ENCODE peak calls at places on chromosome 16, in six cellular contexts. V, K, M, H, Q and S are unnamed samples.

GRCh38 chr16:17271687-17272086 is 199.1 kb downstream of the XYLT1 start:
- DNase-seq in H (peak; percentile 22), V (no peak), Q (no peak), K (no peak), M (peak; percentile 67), S (no peak)

GRCh38 chr16:3599922-3600321 is 11.5 kb downstream of the SLX4 start:
- DNase-seq in M (no peak), Q (no peak), H (no peak), V (no peak), K (no peak), S (no peak)

GRCh38 chr16:88882358-88883030 is 16.0 kb upstream of the PABPN1L start:
- DNase-seq in K (no peak), Q (no peak), H (no peak), V (peak; percentile 5), M (no peak), S (no peak)

GRCh38 chr16:86625821-86626220 is 47.5 kb downstream of the FOXL1 start:
- DNase-seq in V (no peak), K (no peak), Q (no peak), M (no peak), H (no peak), S (no peak)

GRCh38 chr16:69444873-69445517 is 20.6 kb downstream of the CYB5B start:
- DNase-seq in Q (no peak), K (no peak), M (no peak), V (no peak), H (peak; percentile 69), S (no peak)

GRCh38 chr16:89398924-89399323 is 91.4 kb downstream of the ANKRD11 start:
- DNase-seq in M (no peak), Q (no peak), H (no peak), K (no peak), V (no peak), S (no peak)

GRCh38 chr16:50208460-50208931 is 55.4 kb downstream of the TENT4B start:
- DNase-seq in K (no peak), V (no peak), M (no peak), H (peak; percentile 79), Q (no peak), S (no peak)

GRCh38 chr16:31052131-31052530 is 18.8 kb downstream of the STX4 start:
- DNase-seq in K (no peak), Q (peak; percentile 92), H (peak; percentile 97), V (peak; percentile 82), M (peak; percentile 54), S (no peak)

GRCh38 chr16:13316008-13316407 is 414.6 kb downstream of the SHISA9 start:
- DNase-seq in M (no peak), H (no peak), K (no peak), V (no peak), Q (no peak), S (no peak)

GRCh38 chr16:70635356-70636016 is 10.9 kb upstream of the IL34 start:
- DNase-seq in V (no peak), H (peak; percentile 88), M (peak; percentile 45), K (peak; percentile 33), Q (no peak), S (no peak)

GRCh38 chr16:4377573-4378146 is 6.0 kb downstream of the VASN start:
- DNase-seq in V (no peak), Q (no peak), K (no peak), M (no peak), H (peak; percentile 70), S (no peak)

GRCh38 chr16:27073733-27074132 is 7.0 kb downstream of the C16orf82 start:
- DNase-seq in M (no peak), V (no peak), Q (no peak), K (no peak), H (no peak), S (no peak)

GRCh38 chr16:30075503-30076275 is at the start of gene PPP4C:
- DNase-seq in Q (no peak), M (peak; percentile 81), H (peak; percentile 97), K (peak; percentile 94), V (no peak), S (peak; percentile 99)

GRCh38 chr16:22093952-22094351 is 1.6 kb downstream of the VWA3A start:
- DNase-seq in K (no peak), V (no peak), M (no peak), Q (no peak), H (no peak), S (no peak)

GRCh38 chr16:81814751-81815428 is 35.8 kb downstream of the PLCG2 start:
- DNase-seq in K (no peak), M (no peak), H (no peak), V (no peak), Q (no peak), S (no peak)

GRCh38 chr16:28210979-28211505 is 723 bp downstream of the XPO6 start:
- DNase-seq in H (peak; percentile 94), V (no peak), Q (no peak), M (peak; percentile 31), K (peak; percentile 68), S (peak; percentile 78)

GRCh38 chr16:71343078-71343477 is 15.4 kb upstream of the CALB2 start:
- DNase-seq in V (no peak), Q (no peak), M (no peak), K (no peak), H (no peak), S (no peak)

GRCh38 chr16:14509055-14509454 is 121.0 kb downstream of the PARN start:
- DNase-seq in Q (no peak), H (peak; percentile 78), K (no peak), M (no peak), V (peak; percentile 82), S (no peak)

GRCh38 chr16:13594798-13595197 is 325.2 kb upstream of the ERCC4 start:
- DNase-seq in M (no peak), K (no peak), H (no peak), V (no peak), Q (no peak), S (no peak)

GRCh38 chr16:23132921-23133532 is 16.2 kb downstream of the USP31 start:
- DNase-seq in Q (no peak), H (peak; percentile 80), V (no peak), K (peak; percentile 58), M (no peak), S (no peak)

GRCh38 chr16:17381784-17382183 is 89.0 kb downstream of the XYLT1 start:
- DNase-seq in M (no peak), K (no peak), V (no peak), Q (no peak), H (no peak), S (no peak)

GRCh38 chr16:69286941-69287713 is 24.0 kb upstream of the VPS4A start:
- DNase-seq in K (peak; percentile 62), Q (peak; percentile 2), H (peak; percentile 79), M (peak; percentile 87), V (no peak), S (peak; percentile 86)

GRCh38 chr16:86814256-86814655 is 235.9 kb downstream of the FOXL1 start:
- DNase-seq in V (peak; percentile 50), Q (no peak), K (no peak), M (no peak), H (no peak), S (no peak)

GRCh38 chr16:83393196-83393981 is 414.4 kb upstream of the HSBP1 start:
- DNase-seq in H (peak; percentile 59), Q (no peak), M (no peak), V (no peak), K (no peak), S (no peak)

GRCh38 chr16:28981517-28981916 is 3.3 kb upstream of the LAT start:
- DNase-seq in M (no peak), K (no peak), Q (peak; percentile 17), H (peak; percentile 11), V (no peak), S (no peak)

GRCh38 chr16:72989203-72989991 is 58.5 kb downstream of the ZFHX3 start:
- DNase-seq in V (peak; percentile 70), M (peak; percentile 58), H (peak; percentile 95), Q (no peak), K (no peak), S (no peak)

GRCh38 chr16:58027341-58028167 is 2.0 kb downstream of the MMP15 start:
- DNase-seq in K (peak; percentile 70), H (peak; percentile 43), V (no peak), M (no peak), Q (no peak), S (peak; percentile 73)
- H3K27ac ChIP-seq in K (peak overlapping the region; percentile 96), H (no peak overlapping the region), V (no peak overlapping the region), M (peak overlapping the region; percentile 83), Q (no peak overlapping the region), S (peak overlapping the region; percentile 61)

GRCh38 chr16:63856537-63856936 is 1265.3 kb downstream of the CDH11 start:
- DNase-seq in M (no peak), V (no peak), Q (no peak), H (no peak), K (no peak), S (peak; percentile 71)
- H3K27ac ChIP-seq in M (no peak overlapping the region), V (no peak overlapping the region), Q (no peak overlapping the region), H (no peak overlapping the region), K (no peak overlapping the region), S (no peak overlapping the region)

DNA sequence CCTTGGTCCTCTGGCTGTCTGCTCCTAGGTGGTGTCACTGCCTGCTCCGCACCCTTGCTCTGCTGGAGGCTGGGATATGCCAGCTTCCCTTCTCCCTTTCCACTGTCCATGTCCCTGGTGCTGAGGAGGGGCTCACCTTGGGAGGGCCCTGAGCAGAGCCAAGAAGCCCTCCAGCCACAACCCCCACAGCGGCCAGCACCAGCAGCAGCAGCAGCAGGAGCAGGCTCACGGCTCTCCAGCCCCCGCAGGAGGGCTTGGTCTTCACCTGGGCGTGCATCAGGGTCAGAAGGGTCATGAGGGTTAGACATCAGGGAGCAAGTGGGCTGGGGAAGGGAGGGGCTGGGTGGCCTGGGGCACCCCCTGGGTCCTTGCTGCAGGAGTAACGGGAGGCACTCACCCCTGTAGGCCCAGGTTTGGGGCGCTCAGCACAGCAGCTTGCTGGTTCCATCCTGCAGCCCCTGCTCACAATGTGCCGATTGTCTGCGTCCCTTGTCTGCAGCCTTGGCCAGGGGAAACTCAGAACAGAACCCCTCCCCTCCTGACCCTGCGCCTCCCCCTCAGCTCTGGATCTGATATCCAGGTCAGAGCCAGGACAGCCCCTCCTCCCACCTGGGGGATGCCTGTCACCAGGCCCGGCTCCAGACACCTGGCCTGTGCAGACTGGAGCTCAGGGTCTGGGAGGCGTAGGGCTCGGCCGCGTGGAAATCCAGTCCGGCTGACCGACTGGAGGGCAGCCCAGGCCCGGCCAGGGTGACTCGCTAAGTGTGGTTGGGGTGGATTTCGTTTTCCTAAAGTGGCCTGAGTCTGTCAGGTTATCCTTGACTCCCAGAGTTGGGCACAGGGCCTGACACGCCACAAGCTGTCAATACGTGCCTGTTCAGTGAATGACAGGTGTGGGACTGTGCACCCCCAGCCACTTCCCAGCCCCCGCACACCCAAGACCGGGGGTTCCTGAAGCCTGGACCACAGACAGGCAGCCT is at the start of gene BRICD5:
- DNase-seq in V (no peak), Q (no peak), H (no peak), K (no peak), M (no peak), S (no peak)
- H3K27ac ChIP-seq in V (no peak within 1 kb of the TSS), Q (peak within 1 kb of the TSS; percentile 48), H (no peak within 1 kb of the TSS), K (peak within 1 kb of the TSS; percentile 93), M (no peak within 1 kb of the TSS), S (peak within 1 kb of the TSS; percentile 10)

GRCh38 chr16:87819282-87819681 is 50.0 kb downstream of the SLC7A5 start:
- DNase-seq in Q (no peak), M (no peak), H (no peak), K (no peak), V (no peak), S (no peak)
- H3K27ac ChIP-seq in Q (no peak overlapping the region), M (no peak overlapping the region), H (no peak overlapping the region), K (no peak overlapping the region), V (no peak overlapping the region), S (no peak overlapping the region)

GRCh38 chr16:15970202-15970601 is 20.8 kb downstream of the ABCC1 start:
- DNase-seq in V (no peak), Q (no peak), M (no peak), H (no peak), K (no peak), S (no peak)
- H3K27ac ChIP-seq in V (no peak overlapping the region), Q (peak overlapping the region; percentile 3), M (no peak overlapping the region), H (no peak overlapping the region), K (no peak overlapping the region), S (no peak overlapping the region)